ENCODE peak calls at places on chromosomes 2 and 18, in six cellular contexts. T is tibial nerve, V is K562, X is upper lobe of left lung, S is HepG2, Y is transverse colon. F is an unnamed sample. For H3K9me3 and H3K36me3, the result is how much of the 10 kb centered on the place peaks cover.

GRCh38 chr2:10432315-10433181 is 15.6 kb downstream of the ODC1 start:
- DNase-seq in T (no peak), V (peak), X (peak), S (no peak), Y (peak), F (no peak)

GRCh38 chr18:43744960-43745740 is 467.9 kb upstream of the SYT4 start:
- DNase-seq in T (no peak), V (no peak), X (no peak), S (no peak), Y (no peak), F (no peak)

GRCh38 chr18:54100920-54101319 is 123.5 kb downstream of the MBD2 start:
- DNase-seq in T (no peak), V (no peak), X (no peak), S (no peak), Y (no peak), F (no peak)

GRCh38 chr2:104701471-104701911 is 152.4 kb upstream of the POU3F3 start:
- DNase-seq in T (no peak), V (no peak), X (no peak), S (no peak), Y (no peak), F (no peak)

GRCh38 chr2:23131066-23131575 is 253.9 kb upstream of the KLHL29 start:
- DNase-seq in T (no peak), V (no peak), X (no peak), S (no peak), Y (no peak), F (no peak)

GRCh38 chr2:187541086-187542085 is 12.8 kb downstream of the TFPI start:
- DNase-seq in T (peak), V (no peak), X (peak), S (peak), Y (no peak), F (no peak)

GRCh38 chr2:20049631-20050030 is 1.8 kb downstream of the LAPTM4A start:
- DNase-seq in T (peak), V (no peak), X (no peak), S (no peak), Y (no peak), F (no peak)

GRCh38 chr18:55024568-55024967 is 65.3 kb upstream of the CCDC68 start:
- DNase-seq in T (no peak), V (no peak), X (no peak), S (no peak), Y (no peak), F (no peak)

GRCh38 chr2:127943186-127943585 is 57.4 kb upstream of the AMMECR1L start:
- DNase-seq in T (no peak), V (no peak), X (no peak), S (no peak), Y (no peak), F (no peak)

GRCh38 chr2:69382547-69382946 is 4.5 kb downstream of the GFPT1 start:
- DNase-seq in T (no peak), V (peak), X (no peak), S (no peak), Y (no peak), F (no peak)

GRCh38 chr2:2156881-2157280 is 174.2 kb downstream of the MYT1L start:
- DNase-seq in T (no peak), V (no peak), X (no peak), S (no peak), Y (no peak), F (no peak)

GRCh38 chr2:2159336-2159735 is 171.7 kb downstream of the MYT1L start:
- DNase-seq in T (no peak), V (no peak), X (no peak), S (no peak), Y (no peak), F (no peak)

GRCh38 chr2:2157400-2157799 is 173.7 kb downstream of the MYT1L start:
- DNase-seq in T (no peak), V (no peak), X (no peak), S (no peak), Y (no peak), F (no peak)

GRCh38 chr2:2158915-2159314 is 172.2 kb downstream of the MYT1L start:
- DNase-seq in T (no peak), V (no peak), X (no peak), S (no peak), Y (no peak), F (no peak)

GRCh38 chr2:2158176-2158826 is 172.8 kb downstream of the MYT1L start:
- DNase-seq in T (no peak), V (no peak), X (no peak), S (no peak), Y (no peak), F (no peak)
- TF ChIP-seq EP300 in T (no peak), V (no peak), X (no peak), S (no peak), Y (no peak), F (no peak)

DNA sequence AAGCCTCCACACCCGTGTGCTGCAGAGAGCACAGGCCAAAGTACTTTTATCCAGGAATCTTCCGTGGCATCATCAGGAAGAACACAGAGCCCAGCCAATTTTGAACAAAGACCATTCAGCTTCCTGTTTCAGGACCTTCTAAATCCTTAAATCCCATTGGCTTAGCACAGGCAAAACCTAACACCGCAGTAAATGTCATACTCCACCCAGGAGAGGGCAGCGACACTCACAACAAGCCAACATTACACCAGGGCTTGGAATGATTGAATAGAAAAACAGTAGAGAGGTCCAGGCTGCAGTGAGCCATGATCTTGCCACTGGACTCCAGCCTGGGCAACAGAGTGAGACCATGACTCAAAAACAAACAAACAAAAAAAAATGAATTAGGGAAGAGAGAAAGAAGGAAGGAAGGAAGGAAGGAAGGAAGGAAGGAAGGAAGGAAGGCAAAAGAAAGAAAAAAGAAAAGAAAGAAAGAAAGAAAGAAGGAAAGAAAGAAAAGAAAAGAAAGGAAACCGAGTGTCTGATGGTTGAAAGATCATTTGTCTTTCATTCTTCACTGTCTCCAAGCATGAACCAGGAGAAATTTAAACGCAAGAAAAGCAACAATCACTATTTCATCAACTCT is 144.6 kb upstream of the SATB2 start:
- DNase-seq in T (no peak), V (no peak), X (no peak), S (peak), Y (peak), F (no peak)
- H3K9me3 ChIP-seq in T (under half), V (under half), X (under half), S (under half), Y (under half), F (under half)

DNA sequence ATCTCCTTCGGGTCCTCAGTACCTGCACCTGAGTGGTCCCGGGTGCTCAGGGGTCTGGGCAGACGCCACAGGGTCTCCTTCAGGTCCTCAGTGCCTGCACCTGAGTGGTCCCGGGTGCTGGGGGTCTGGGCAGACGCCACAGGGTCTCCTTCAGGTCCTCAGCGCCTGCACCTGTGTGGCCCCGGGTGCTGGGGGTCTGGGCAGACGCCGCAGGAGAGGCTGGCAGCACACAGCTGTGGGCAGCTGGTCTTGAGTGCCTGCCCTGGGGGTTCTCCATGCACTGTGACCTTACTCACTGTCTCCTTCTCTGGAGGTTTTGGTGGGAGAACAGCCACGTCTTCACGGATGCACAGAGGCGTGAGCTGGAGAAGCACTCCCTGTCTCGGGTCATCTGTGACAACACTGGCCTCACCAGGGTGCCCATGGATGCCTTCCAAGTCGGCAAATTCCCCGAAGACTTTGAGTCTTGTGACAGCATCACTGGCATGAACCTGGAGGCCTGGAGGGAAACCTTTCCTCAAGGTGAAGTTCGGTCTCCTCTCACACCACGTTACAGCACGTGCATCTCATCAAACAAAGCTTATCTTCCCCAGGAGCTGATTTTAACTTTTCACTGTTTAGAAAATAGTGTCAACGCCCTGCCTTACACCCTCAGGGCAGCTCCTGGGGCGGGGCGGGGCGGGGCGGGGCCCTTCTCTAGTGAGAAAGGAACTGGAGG is 82.6 kb downstream of the TPO start:
- DNase-seq in T (no peak), V (no peak), X (no peak), S (no peak), Y (peak), F (no peak)
- H3K36me3 ChIP-seq in T (under half), V (under half), X (under half), S (under half), Y (under half), F (under half)

GRCh38 chr2:9417725-9418124 is 5.6 kb downstream of the ITGB1BP1 start:
- DNase-seq in T (no peak), V (no peak), X (no peak), S (no peak), Y (no peak), F (no peak)

GRCh38 chr2:9416962-9417316 is 6.4 kb downstream of the ITGB1BP1 start:
- DNase-seq in T (no peak), V (no peak), X (no peak), S (no peak), Y (no peak), F (no peak)

GRCh38 chr2:9418746-9419145 is 4.6 kb downstream of the ITGB1BP1 start:
- DNase-seq in T (no peak), V (no peak), X (no peak), S (no peak), Y (no peak), F (no peak)

GRCh38 chr2:9416267-9416961 is 6.9 kb downstream of the ITGB1BP1 start:
- DNase-seq in T (no peak), V (no peak), X (no peak), S (no peak), Y (no peak), F (no peak)

DNA sequence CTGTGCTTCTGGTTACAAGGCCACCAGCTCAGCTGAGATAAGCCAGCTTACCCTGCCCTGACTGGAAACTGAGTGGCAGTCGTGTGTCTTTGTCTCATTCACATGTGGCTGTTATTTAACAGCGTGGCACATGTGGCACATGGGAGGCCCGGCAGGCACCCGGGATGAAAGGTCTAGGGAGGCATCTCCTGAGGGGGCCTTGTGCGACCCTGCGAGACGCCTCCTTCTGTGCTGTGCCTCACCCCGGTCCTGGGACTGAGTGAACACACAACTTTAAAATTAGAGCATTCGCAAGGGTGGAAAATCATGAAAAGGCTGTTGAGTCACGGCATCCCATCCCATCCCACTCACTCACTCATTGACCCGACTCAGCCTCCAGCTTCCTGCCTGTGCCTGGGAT is 7.6 kb downstream of the ITGB1BP1 start:
- DNase-seq in T (no peak), V (no peak), X (no peak), S (no peak), Y (no peak), F (no peak)
- TF ChIP-seq EP300 in T (no peak), V (no peak), X (no peak), S (no peak), Y (no peak), F (no peak)

GRCh38 chr2:11932053-11932512 is 185.7 kb downstream of the LPIN1 start:
- DNase-seq in T (no peak), V (no peak), X (no peak), S (no peak), Y (no peak), F (no peak)

GRCh38 chr2:11930211-11930761 is 183.9 kb downstream of the LPIN1 start:
- DNase-seq in T (no peak), V (no peak), X (peak), S (no peak), Y (peak), F (no peak)

GRCh38 chr2:11936761-11937160 is 190.3 kb downstream of the LPIN1 start:
- DNase-seq in T (no peak), V (no peak), X (no peak), S (no peak), Y (no peak), F (no peak)

GRCh38 chr2:11933854-11934253 is 187.4 kb downstream of the LPIN1 start:
- DNase-seq in T (no peak), V (no peak), X (no peak), S (no peak), Y (no peak), F (no peak)

DNA sequence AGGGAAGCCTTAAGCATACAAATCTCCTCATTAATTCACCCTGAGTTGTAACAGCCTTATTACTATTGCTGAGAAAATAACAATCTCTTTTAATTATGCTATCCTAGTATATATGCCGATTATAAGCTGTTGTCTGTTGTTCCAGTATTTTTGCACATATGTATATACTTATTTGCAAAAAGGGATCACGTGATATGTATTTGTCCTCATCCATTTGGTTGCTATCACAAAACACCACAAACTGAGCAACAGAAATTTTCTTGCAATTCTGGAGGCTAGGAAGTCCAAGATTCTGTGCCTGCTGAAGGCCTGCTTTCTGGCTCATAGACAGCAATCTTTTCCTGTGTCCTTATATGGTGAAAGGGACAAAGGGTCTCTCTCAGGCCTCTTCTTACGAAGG is 186.5 kb downstream of the LPIN1 start:
- DNase-seq in T (no peak), V (no peak), X (no peak), S (no peak), Y (no peak), F (no peak)
- H3K9me3 ChIP-seq in T (under half), V (under half), X (under half), S (under half), Y (under half), F (under half)

GRCh38 chr2:55672630-55673029 is 21.0 kb downstream of the PNPT1 start:
- DNase-seq in T (no peak), V (no peak), X (no peak), S (no peak), Y (no peak), F (no peak)

DNA sequence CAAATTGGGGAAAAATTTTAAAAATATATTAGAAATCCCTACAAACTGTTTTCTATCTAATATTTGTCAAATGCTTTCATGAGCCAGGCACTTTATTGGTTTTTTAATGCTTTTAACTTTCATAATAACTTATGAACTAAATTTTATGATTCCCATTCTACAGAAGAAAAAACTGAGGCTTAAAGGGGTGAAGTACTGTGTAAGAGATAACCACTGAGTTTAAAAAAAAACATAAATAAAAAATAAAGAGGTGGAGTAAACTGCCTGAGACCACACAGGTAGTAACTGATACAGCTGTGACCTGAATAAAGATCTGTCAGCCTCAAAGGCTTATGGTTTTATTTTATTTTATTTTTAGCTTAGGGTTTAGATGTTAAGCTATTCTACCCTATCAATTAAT is 24.7 kb downstream of the PNPT1 start:
- DNase-seq in T (no peak), V (no peak), X (no peak), S (no peak), Y (no peak), F (no peak)
- H3K36me3 ChIP-seq in T (under half), V (half or more), X (under half), S (under half), Y (under half), F (under half)

GRCh38 chr18:70422061-70422965 is 133.5 kb downstream of the SOCS6 start:
- DNase-seq in T (peak), V (no peak), X (peak), S (peak), Y (peak), F (no peak)
- TF ChIP-seq EP300 in T (peak), V (no peak), X (no peak), S (no peak), Y (no peak), F (no peak)